ENCODE peak calls at places on chromosomes 13 and 19, in ten cellular contexts. One of them, this sample, is unnamed.

GRCh38 chr13:37515226-37515625 is 83.3 kb downstream of the POSTN start:
- DNase-seq in CD8-positive, alpha-beta T cell: no peak
- DNase-seq in GM23338: no peak
- DNase-seq in fibroblast of lung: no peak
- DNase-seq in foreskin fibroblast: no peak
- DNase-seq in right cardiac atrium: no peak
- DNase-seq in cardiac fibroblast: no peak
- DNase-seq in breast epithelium: no peak
- DNase-seq in AG10803: peak; percentile 54
- DNase-seq in AG09309: no peak
- DNase-seq in this sample: no peak

GRCh38 chr19:29878973-29879654 is 62.9 kb upstream of the URI1 start:
- DNase-seq in CD8-positive, alpha-beta T cell: no peak
- DNase-seq in GM23338: peak; percentile 50
- DNase-seq in fibroblast of lung: peak; percentile 21
- DNase-seq in foreskin fibroblast: peak; percentile 29
- DNase-seq in right cardiac atrium: no peak
- DNase-seq in cardiac fibroblast: peak; percentile 23
- DNase-seq in breast epithelium: peak; percentile 43
- DNase-seq in AG10803: peak; percentile 45
- DNase-seq in AG09309: peak; percentile 46
- DNase-seq in this sample: no peak

GRCh38 chr13:100019780-100020356 is 38.3 kb downstream of the ZIC2 start:
- DNase-seq in CD8-positive, alpha-beta T cell: no peak
- DNase-seq in GM23338: peak; percentile 69
- DNase-seq in fibroblast of lung: no peak
- DNase-seq in foreskin fibroblast: no peak
- DNase-seq in right cardiac atrium: no peak
- DNase-seq in cardiac fibroblast: no peak
- DNase-seq in breast epithelium: no peak
- DNase-seq in AG10803: no peak
- DNase-seq in AG09309: no peak
- DNase-seq in this sample: no peak

GRCh38 chr13:102401305-102401704 is 543 bp downstream of the FGF14 start:
- DNase-seq in CD8-positive, alpha-beta T cell: no peak
- DNase-seq in GM23338: no peak
- DNase-seq in fibroblast of lung: no peak
- DNase-seq in foreskin fibroblast: peak; percentile 55
- DNase-seq in right cardiac atrium: no peak
- DNase-seq in cardiac fibroblast: no peak
- DNase-seq in breast epithelium: no peak
- DNase-seq in AG10803: peak; percentile 3
- DNase-seq in AG09309: no peak
- DNase-seq in this sample: no peak

GRCh38 chr13:113917523-113918371 is 53.9 kb upstream of the GAS6 start:
- DNase-seq in CD8-positive, alpha-beta T cell: no peak
- DNase-seq in GM23338: no peak
- DNase-seq in fibroblast of lung: no peak
- DNase-seq in foreskin fibroblast: no peak
- DNase-seq in right cardiac atrium: no peak
- DNase-seq in cardiac fibroblast: no peak
- DNase-seq in breast epithelium: peak; percentile 43
- DNase-seq in AG10803: no peak
- DNase-seq in AG09309: no peak
- DNase-seq in this sample: no peak

GRCh38 chr19:13850910-13851753 is 25.8 kb upstream of the NANOS3 start:
- DNase-seq in CD8-positive, alpha-beta T cell: no peak
- DNase-seq in GM23338: no peak
- DNase-seq in fibroblast of lung: peak; percentile 96
- DNase-seq in foreskin fibroblast: peak; percentile 98
- DNase-seq in right cardiac atrium: peak; percentile 92
- DNase-seq in cardiac fibroblast: peak; percentile 95
- DNase-seq in breast epithelium: peak; percentile 91
- DNase-seq in AG10803: peak; percentile 95
- DNase-seq in AG09309: no peak
- DNase-seq in this sample: peak; percentile 86

GRCh38 chr19:20244356-20244755 is 77.3 kb downstream of the ZNF486 start:
- DNase-seq in CD8-positive, alpha-beta T cell: no peak
- DNase-seq in GM23338: no peak
- DNase-seq in fibroblast of lung: no peak
- DNase-seq in foreskin fibroblast: no peak
- DNase-seq in right cardiac atrium: no peak
- DNase-seq in cardiac fibroblast: no peak
- DNase-seq in breast epithelium: no peak
- DNase-seq in AG10803: no peak
- DNase-seq in AG09309: no peak
- DNase-seq in this sample: no peak

GRCh38 chr19:58227964-58228583 is 640 bp upstream of the ZNF544 start:
- DNase-seq in CD8-positive, alpha-beta T cell: no peak
- DNase-seq in GM23338: peak; percentile 28
- DNase-seq in fibroblast of lung: no peak
- DNase-seq in foreskin fibroblast: no peak
- DNase-seq in right cardiac atrium: no peak
- DNase-seq in cardiac fibroblast: no peak
- DNase-seq in breast epithelium: no peak
- DNase-seq in AG10803: no peak
- DNase-seq in AG09309: no peak
- DNase-seq in this sample: no peak

GRCh38 chr19:55643733-55644116 is 276 bp downstream of the ZNF581 start:
- DNase-seq in CD8-positive, alpha-beta T cell: no peak
- DNase-seq in GM23338: no peak
- DNase-seq in fibroblast of lung: no peak
- DNase-seq in foreskin fibroblast: no peak
- DNase-seq in right cardiac atrium: no peak
- DNase-seq in cardiac fibroblast: no peak
- DNase-seq in breast epithelium: no peak
- DNase-seq in AG10803: no peak
- DNase-seq in AG09309: no peak
- DNase-seq in this sample: no peak

GRCh38 chr19:55644191-55644833 is 863 bp downstream of the ZNF581 start:
- DNase-seq in CD8-positive, alpha-beta T cell: no peak
- DNase-seq in GM23338: no peak
- DNase-seq in fibroblast of lung: no peak
- DNase-seq in foreskin fibroblast: no peak
- DNase-seq in right cardiac atrium: peak; percentile 61
- DNase-seq in cardiac fibroblast: no peak
- DNase-seq in breast epithelium: no peak
- DNase-seq in AG10803: no peak
- DNase-seq in AG09309: no peak
- DNase-seq in this sample: no peak

GRCh38 chr19:55643003-55643732 is at the start of gene ZNF581:
- DNase-seq in CD8-positive, alpha-beta T cell: peak; percentile 72
- DNase-seq in GM23338: peak; percentile 85
- DNase-seq in fibroblast of lung: peak; percentile 79
- DNase-seq in foreskin fibroblast: peak; percentile 91
- DNase-seq in right cardiac atrium: peak; percentile 89
- DNase-seq in cardiac fibroblast: peak; percentile 82
- DNase-seq in breast epithelium: peak; percentile 72
- DNase-seq in AG10803: peak; percentile 74
- DNase-seq in AG09309: no peak
- DNase-seq in this sample: peak; percentile 75

GRCh38 chr19:55645512-55645881 is 2.0 kb downstream of the ZNF581 start:
- DNase-seq in CD8-positive, alpha-beta T cell: no peak
- DNase-seq in GM23338: no peak
- DNase-seq in fibroblast of lung: no peak
- DNase-seq in foreskin fibroblast: no peak
- DNase-seq in right cardiac atrium: peak; percentile 7
- DNase-seq in cardiac fibroblast: no peak
- DNase-seq in breast epithelium: no peak
- DNase-seq in AG10803: no peak
- DNase-seq in AG09309: no peak
- DNase-seq in this sample: no peak

DNA sequence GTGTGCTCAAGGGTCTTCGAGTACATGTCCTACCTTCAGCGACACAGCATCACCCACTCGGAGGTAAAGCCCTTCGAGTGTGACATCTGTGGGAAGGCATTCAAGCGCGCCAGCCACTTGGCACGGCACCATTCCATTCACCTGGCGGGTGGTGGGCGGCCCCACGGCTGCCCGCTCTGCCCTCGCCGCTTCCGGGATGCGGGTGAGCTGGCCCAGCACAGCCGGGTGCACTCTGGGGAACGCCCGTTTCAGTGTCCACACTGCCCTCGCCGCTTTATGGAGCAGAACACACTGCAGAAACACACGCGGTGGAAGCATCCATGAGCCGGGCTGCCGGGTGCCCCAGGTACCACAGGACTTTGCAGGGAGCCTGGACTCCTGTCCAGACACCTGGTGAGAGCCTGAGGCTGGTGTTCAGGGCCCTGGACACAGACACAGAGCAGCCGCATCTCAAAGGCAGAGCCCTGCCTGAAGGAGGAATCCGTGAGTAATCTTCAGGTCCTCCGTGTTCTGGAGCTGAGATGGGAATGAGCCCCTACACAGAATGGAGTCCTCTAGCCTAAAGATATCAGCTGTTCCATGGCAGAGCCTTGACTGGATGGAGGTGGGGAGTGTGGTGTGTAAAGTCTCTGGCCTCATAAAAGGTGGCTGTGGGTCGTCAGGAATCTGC is 1.5 kb downstream of the ZNF581 start:
- DNase-seq in CD8-positive, alpha-beta T cell: no peak
- DNase-seq in GM23338: no peak
- DNase-seq in fibroblast of lung: no peak
- DNase-seq in foreskin fibroblast: no peak
- DNase-seq in right cardiac atrium: no peak
- DNase-seq in cardiac fibroblast: no peak
- DNase-seq in breast epithelium: no peak
- DNase-seq in AG10803: no peak
- DNase-seq in AG09309: no peak
- DNase-seq in this sample: no peak
- H3K4me3 ChIP-seq in CD8-positive, alpha-beta T cell: peak overlapping the region; percentile 66
- H3K4me3 ChIP-seq in GM23338: peak overlapping the region; percentile 89
- H3K4me3 ChIP-seq in fibroblast of lung: peak overlapping the region; percentile 81
- H3K4me3 ChIP-seq in foreskin fibroblast: peak overlapping the region; percentile 86
- H3K4me3 ChIP-seq in right cardiac atrium: no peak overlapping the region
- H3K4me3 ChIP-seq in cardiac fibroblast: no peak overlapping the region
- H3K4me3 ChIP-seq in breast epithelium: no peak overlapping the region
- H3K4me3 ChIP-seq in AG10803: peak overlapping the region; percentile 70
- H3K4me3 ChIP-seq in AG09309: peak overlapping the region; percentile 78
- H3K4me3 ChIP-seq in this sample: peak overlapping the region; percentile 86

DNA sequence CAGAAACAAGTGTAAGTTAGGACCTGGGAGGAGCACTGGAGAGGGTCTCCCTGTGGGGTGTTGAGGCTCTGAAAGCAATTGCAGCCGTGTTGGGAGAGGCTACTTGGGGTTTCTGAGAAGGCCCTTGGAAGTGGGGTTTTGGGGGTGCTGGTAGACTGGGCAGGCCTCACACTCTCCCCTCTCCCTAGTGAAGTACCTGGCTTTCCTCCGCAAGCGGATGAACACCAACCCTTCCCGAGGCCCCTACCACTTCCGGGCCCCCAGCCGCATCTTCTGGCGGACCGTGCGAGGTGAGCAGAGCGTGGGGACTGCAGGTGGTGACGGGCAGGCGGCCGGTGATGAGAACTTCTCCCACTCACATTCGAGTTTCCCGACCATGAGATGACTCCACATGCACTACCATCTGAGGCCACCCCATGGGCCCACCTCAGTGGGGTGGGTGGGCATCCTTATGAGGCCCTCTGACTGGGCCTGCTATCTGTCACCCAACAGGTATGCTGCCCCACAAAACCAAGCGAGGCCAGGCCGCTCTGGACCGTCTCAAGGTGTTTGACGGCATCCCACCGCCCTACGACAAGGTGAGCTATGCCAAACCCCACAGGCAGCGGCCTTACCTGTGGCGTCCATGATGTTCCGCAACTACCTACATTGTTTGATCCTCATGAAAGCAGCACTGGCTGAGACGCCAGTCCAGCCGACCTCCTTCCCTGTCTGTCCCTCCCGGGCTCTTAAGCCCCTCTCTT is 3.0 kb downstream of the RPL13A start:
- DNase-seq in CD8-positive, alpha-beta T cell: no peak
- DNase-seq in GM23338: no peak
- DNase-seq in fibroblast of lung: no peak
- DNase-seq in foreskin fibroblast: no peak
- DNase-seq in right cardiac atrium: no peak
- DNase-seq in cardiac fibroblast: no peak
- DNase-seq in breast epithelium: no peak
- DNase-seq in AG10803: no peak
- DNase-seq in AG09309: no peak
- DNase-seq in this sample: no peak
- H3K4me3 ChIP-seq in CD8-positive, alpha-beta T cell: no peak overlapping the region
- H3K4me3 ChIP-seq in GM23338: peak overlapping the region; percentile 95
- H3K4me3 ChIP-seq in fibroblast of lung: peak overlapping the region; percentile 95
- H3K4me3 ChIP-seq in foreskin fibroblast: peak overlapping the region; percentile 87
- H3K4me3 ChIP-seq in right cardiac atrium: no peak overlapping the region
- H3K4me3 ChIP-seq in cardiac fibroblast: no peak overlapping the region
- H3K4me3 ChIP-seq in breast epithelium: peak overlapping the region; percentile 99
- H3K4me3 ChIP-seq in AG10803: no peak overlapping the region
- H3K4me3 ChIP-seq in AG09309: no peak overlapping the region
- H3K4me3 ChIP-seq in this sample: no peak overlapping the region

GRCh38 chr19:1292419-1293151 is 6.9 kb downstream of the EFNA2 start:
- DNase-seq in CD8-positive, alpha-beta T cell: no peak
- DNase-seq in GM23338: no peak
- DNase-seq in fibroblast of lung: no peak
- DNase-seq in foreskin fibroblast: no peak
- DNase-seq in right cardiac atrium: no peak
- DNase-seq in cardiac fibroblast: no peak
- DNase-seq in breast epithelium: no peak
- DNase-seq in AG10803: no peak
- DNase-seq in AG09309: no peak
- DNase-seq in this sample: no peak

GRCh38 chr19:1293782-1294621 is 8.3 kb downstream of the EFNA2 start:
- DNase-seq in CD8-positive, alpha-beta T cell: no peak
- DNase-seq in GM23338: no peak
- DNase-seq in fibroblast of lung: no peak
- DNase-seq in foreskin fibroblast: no peak
- DNase-seq in right cardiac atrium: no peak
- DNase-seq in cardiac fibroblast: no peak
- DNase-seq in breast epithelium: no peak
- DNase-seq in AG10803: no peak
- DNase-seq in AG09309: no peak
- DNase-seq in this sample: no peak

GRCh38 chr19:1290245-1290698 is 4.6 kb downstream of the EFNA2 start:
- DNase-seq in CD8-positive, alpha-beta T cell: no peak
- DNase-seq in GM23338: no peak
- DNase-seq in fibroblast of lung: no peak
- DNase-seq in foreskin fibroblast: no peak
- DNase-seq in right cardiac atrium: no peak
- DNase-seq in cardiac fibroblast: no peak
- DNase-seq in breast epithelium: no peak
- DNase-seq in AG10803: no peak
- DNase-seq in AG09309: no peak
- DNase-seq in this sample: no peak

GRCh38 chr19:1290699-1291651 is 5.3 kb downstream of the EFNA2 start:
- DNase-seq in CD8-positive, alpha-beta T cell: no peak
- DNase-seq in GM23338: no peak
- DNase-seq in fibroblast of lung: no peak
- DNase-seq in foreskin fibroblast: no peak
- DNase-seq in right cardiac atrium: no peak
- DNase-seq in cardiac fibroblast: no peak
- DNase-seq in breast epithelium: no peak
- DNase-seq in AG10803: no peak
- DNase-seq in AG09309: no peak
- DNase-seq in this sample: no peak

GRCh38 chr19:1291761-1292418 is 6.2 kb downstream of the EFNA2 start:
- DNase-seq in CD8-positive, alpha-beta T cell: no peak
- DNase-seq in GM23338: no peak
- DNase-seq in fibroblast of lung: no peak
- DNase-seq in foreskin fibroblast: no peak
- DNase-seq in right cardiac atrium: no peak
- DNase-seq in cardiac fibroblast: no peak
- DNase-seq in breast epithelium: no peak
- DNase-seq in AG10803: no peak
- DNase-seq in AG09309: no peak
- DNase-seq in this sample: no peak
- H3K4me3 ChIP-seq in CD8-positive, alpha-beta T cell: no peak overlapping the region
- H3K4me3 ChIP-seq in GM23338: no peak overlapping the region
- H3K4me3 ChIP-seq in fibroblast of lung: no peak overlapping the region
- H3K4me3 ChIP-seq in foreskin fibroblast: no peak overlapping the region
- H3K4me3 ChIP-seq in right cardiac atrium: no peak overlapping the region
- H3K4me3 ChIP-seq in cardiac fibroblast: no peak overlapping the region
- H3K4me3 ChIP-seq in breast epithelium: no peak overlapping the region
- H3K4me3 ChIP-seq in AG10803: no peak overlapping the region
- H3K4me3 ChIP-seq in AG09309: no peak overlapping the region
- H3K4me3 ChIP-seq in this sample: no peak overlapping the region

GRCh38 chr19:34787059-34787824 is 14.2 kb upstream of the ZNF599 start:
- DNase-seq in CD8-positive, alpha-beta T cell: no peak
- DNase-seq in GM23338: no peak
- DNase-seq in fibroblast of lung: no peak
- DNase-seq in foreskin fibroblast: no peak
- DNase-seq in right cardiac atrium: no peak
- DNase-seq in cardiac fibroblast: no peak
- DNase-seq in breast epithelium: no peak
- DNase-seq in AG10803: no peak
- DNase-seq in AG09309: no peak
- DNase-seq in this sample: no peak

GRCh38 chr19:34788074-34788473 is 15.1 kb upstream of the ZNF599 start:
- DNase-seq in CD8-positive, alpha-beta T cell: no peak
- DNase-seq in GM23338: no peak
- DNase-seq in fibroblast of lung: no peak
- DNase-seq in foreskin fibroblast: no peak
- DNase-seq in right cardiac atrium: no peak
- DNase-seq in cardiac fibroblast: no peak
- DNase-seq in breast epithelium: no peak
- DNase-seq in AG10803: no peak
- DNase-seq in AG09309: no peak
- DNase-seq in this sample: no peak

DNA sequence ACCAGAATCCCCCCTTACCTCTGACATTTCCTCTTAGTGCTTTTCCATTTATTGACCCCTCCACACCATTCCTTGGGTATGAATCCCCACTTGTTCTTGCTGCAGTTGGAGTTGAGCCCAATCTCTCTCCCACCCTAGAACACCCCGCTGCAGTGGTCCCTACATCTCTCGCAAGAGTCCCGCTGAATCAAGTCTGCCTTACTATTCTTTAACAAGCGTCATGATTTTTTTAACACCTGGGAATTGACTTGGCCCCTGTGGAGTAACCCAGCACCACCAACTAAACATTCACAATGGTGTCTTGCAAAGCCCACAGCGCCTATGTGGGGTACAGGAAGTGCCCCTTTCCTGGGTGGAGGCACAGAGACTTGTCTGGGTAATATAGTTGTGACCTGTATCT is 13.2 kb upstream of the ZNF599 start:
- DNase-seq in CD8-positive, alpha-beta T cell: no peak
- DNase-seq in GM23338: no peak
- DNase-seq in fibroblast of lung: no peak
- DNase-seq in foreskin fibroblast: no peak
- DNase-seq in right cardiac atrium: no peak
- DNase-seq in cardiac fibroblast: no peak
- DNase-seq in breast epithelium: no peak
- DNase-seq in AG10803: no peak
- DNase-seq in AG09309: no peak
- DNase-seq in this sample: no peak
- H3K4me3 ChIP-seq in CD8-positive, alpha-beta T cell: no peak overlapping the region
- H3K4me3 ChIP-seq in GM23338: no peak overlapping the region
- H3K4me3 ChIP-seq in fibroblast of lung: no peak overlapping the region
- H3K4me3 ChIP-seq in foreskin fibroblast: no peak overlapping the region
- H3K4me3 ChIP-seq in right cardiac atrium: no peak overlapping the region
- H3K4me3 ChIP-seq in cardiac fibroblast: no peak overlapping the region
- H3K4me3 ChIP-seq in breast epithelium: no peak overlapping the region
- H3K4me3 ChIP-seq in AG10803: no peak overlapping the region
- H3K4me3 ChIP-seq in AG09309: no peak overlapping the region
- H3K4me3 ChIP-seq in this sample: no peak overlapping the region

This sample was measured in heart left ventricle.